ENCODE peak calls at places on chromosome 10, in seven cellular contexts. F, N, Q, D, H, W and M are unnamed samples.

GRCh38 chr10:585502-585901 is 104.0 kb downstream of the DIP2C start:
- DNase-seq in F (no peak), N (no peak), Q (no peak), D (no peak), H (no peak), W (no peak), M (no peak)

GRCh38 chr10:132133449-132134291 is 53.1 kb upstream of the DPYSL4 start:
- DNase-seq in F (no peak), N (no peak), Q (no peak), D (no peak), H (no peak), W (no peak), M (peak)

GRCh38 chr10:48606530-48607355 is 1.9 kb upstream of the ARHGAP22 start:
- DNase-seq in F (peak), N (no peak), Q (no peak), D (peak), H (no peak), W (peak), M (no peak)

GRCh38 chr10:28147706-28148105 is 148.8 kb upstream of the ODAD2 start:
- DNase-seq in F (no peak), N (no peak), Q (no peak), D (no peak), H (no peak), W (no peak), M (no peak)

GRCh38 chr10:34492081-34492480 is 323.0 kb downstream of the PARD3 start:
- DNase-seq in F (no peak), N (no peak), Q (no peak), D (no peak), H (peak), W (no peak), M (no peak)

GRCh38 chr10:30553625-30554442 is 75.7 kb downstream of the LYZL2 start:
- DNase-seq in F (no peak), N (peak), Q (peak), D (peak), H (peak), W (no peak), M (peak)

GRCh38 chr10:129678186-129678585 is 211.1 kb downstream of the MGMT start:
- DNase-seq in F (no peak), N (peak), Q (no peak), D (no peak), H (no peak), W (peak), M (no peak)

GRCh38 chr10:10917031-10917430 is 100.6 kb upstream of the CELF2 start:
- DNase-seq in F (no peak), N (no peak), Q (no peak), D (no peak), H (no peak), W (no peak), M (no peak)

GRCh38 chr10:73647211-73647874 is 6.1 kb upstream of the MYOZ1 start:
- DNase-seq in F (peak), N (peak), Q (peak), D (peak), H (peak), W (no peak), M (peak)

GRCh38 chr10:7625009-7625408 is 41.8 kb downstream of the ITIH5 start:
- DNase-seq in F (no peak), N (no peak), Q (no peak), D (no peak), H (no peak), W (no peak), M (no peak)

GRCh38 chr10:59393349-59393748 is 31.0 kb upstream of the FAM13C start:
- DNase-seq in F (no peak), N (no peak), Q (no peak), D (peak), H (no peak), W (no peak), M (no peak)

GRCh38 chr10:95350830-95351228 is 60.0 kb upstream of the PDLIM1 start:
- DNase-seq in F (no peak), N (no peak), Q (no peak), D (no peak), H (no peak), W (no peak), M (no peak)

GRCh38 chr10:29455095-29455494 is 166.2 kb downstream of the LYZL1 start:
- DNase-seq in F (no peak), N (no peak), Q (no peak), D (no peak), H (no peak), W (no peak), M (no peak)

GRCh38 chr10:60043561-60043960 is 137.2 kb upstream of the CCDC6 start:
- DNase-seq in F (no peak), N (no peak), Q (no peak), D (no peak), H (no peak), W (no peak), M (no peak)

GRCh38 chr10:3167611-3168330 is 4.8 kb downstream of the PITRM1 start:
- DNase-seq in F (no peak), N (no peak), Q (no peak), D (no peak), H (no peak), W (no peak), M (no peak)

GRCh38 chr10:103795634-103796265 is 59.6 kb downstream of the SH3PXD2A start:
- DNase-seq in F (no peak), N (no peak), Q (no peak), D (no peak), H (peak), W (no peak), M (no peak)

GRCh38 chr10:19815478-19816419 is 483 bp upstream of the PLXDC2 start:
- DNase-seq in F (peak), N (peak), Q (peak), D (no peak), H (no peak), W (peak), M (peak)

GRCh38 chr10:90915141-90916075 is 5.5 kb downstream of the ANKRD1 start:
- DNase-seq in F (no peak), N (no peak), Q (no peak), D (no peak), H (no peak), W (no peak), M (no peak)

GRCh38 chr10:119341236-119342016 is 134.1 kb downstream of the GRK5 start:
- DNase-seq in F (peak), N (no peak), Q (peak), D (peak), H (no peak), W (peak), M (no peak)

GRCh38 chr10:124579003-124579384 is 117.4 kb downstream of the LHPP start:
- DNase-seq in F (no peak), N (no peak), Q (no peak), D (no peak), H (no peak), W (peak), M (no peak)

GRCh38 chr10:12590682-12591642 is 241.6 kb downstream of the CAMK1D start:
- DNase-seq in F (no peak), N (no peak), Q (no peak), D (no peak), H (peak), W (no peak), M (no peak)

GRCh38 chr10:2882628-2883027 is 184.7 kb upstream of the PFKP start:
- DNase-seq in F (no peak), N (no peak), Q (no peak), D (no peak), H (no peak), W (no peak), M (no peak)

GRCh38 chr10:59354434-59354833 is 7.9 kb downstream of the FAM13C start:
- DNase-seq in F (no peak), N (no peak), Q (no peak), D (no peak), H (no peak), W (no peak), M (no peak)

GRCh38 chr10:126268104-126268900 is 120.0 kb downstream of the ADAM12 start:
- DNase-seq in F (no peak), N (no peak), Q (no peak), D (no peak), H (no peak), W (no peak), M (no peak)

GRCh38 chr10:70756710-70757360 is 28.3 kb downstream of the TBATA start:
- DNase-seq in F (no peak), N (no peak), Q (no peak), D (no peak), H (no peak), W (no peak), M (no peak)

GRCh38 chr10:48937796-48938195 is 1.8 kb downstream of the LRRC18 start:
- DNase-seq in F (no peak), N (no peak), Q (no peak), D (no peak), H (no peak), W (no peak), M (no peak)

GRCh38 chr10:103640436-103641181 is 147.1 kb downstream of the NEURL1 start:
- DNase-seq in F (no peak), N (no peak), Q (no peak), D (no peak), H (no peak), W (no peak), M (peak)

GRCh38 chr10:70144372-70145110 is 2.0 kb downstream of the TYSND1 start:
- DNase-seq in F (no peak), N (no peak), Q (no peak), D (no peak), H (no peak), W (no peak), M (no peak)

GRCh38 chr10:104209575-104210198 is 22.5 kb downstream of the CFAP43 start:
- DNase-seq in F (peak), N (peak), Q (peak), D (peak), H (peak), W (peak), M (peak)

GRCh38 chr10:97714401-97715258 is 1.1 kb downstream of the MARVELD1 start:
- DNase-seq in F (peak), N (peak), Q (peak), D (peak), H (no peak), W (peak), M (no peak)

GRCh38 chr10:47277352-47278151 is 22.4 kb upstream of the GDF10 start:
- DNase-seq in F (no peak), N (no peak), Q (peak), D (no peak), H (no peak), W (no peak), M (no peak)